ENCODE peak calls at places on chromosomes 3 and 15, in seven cellular contexts. Q is anterior cingulate cortex; V is ACHN; B is NCI-H226; G is iPS-NIHi11; D is stimulated activated CD4-positive, alpha-beta T cell treated with anti-CD3 and anti-CD28 coated beads, Interleukin-1b, Interleukin-23, amount 100 ng/mL, for 48 hours; M is stimulated activated CD8-positive, alpha-beta memory T cell treated with anti-CD3 and anti-CD28 coated beads, Interleukin-15, amount 100 ng/mL, for 24 hours. K is an unnamed sample.

GRCh38 chr3:112013784-112014143 is 15.0 kb downstream of the TAGLN3 start:
- DNase-seq in M (no peak), V (no peak), B (no peak), G (no peak), Q (no peak), D (no peak), K (no peak)

GRCh38 chr3:87673132-87673531 is 385.7 kb downstream of the CGGBP1 start:
- DNase-seq in M (no peak), D (no peak), V (no peak), G (no peak), Q (no peak), B (no peak), K (no peak)

GRCh38 chr3:71652786-71653419 is 69.4 kb upstream of the FOXP1 start:
- DNase-seq in M (no peak), D (peak; percentile 37), V (peak; percentile 44), Q (no peak), G (peak; percentile 54), B (peak; percentile 34), K (peak; percentile 57)

GRCh38 chr3:177126015-177126773 is 71.1 kb downstream of the TBL1XR1 start:
- DNase-seq in V (peak; percentile 63), D (no peak), M (no peak), B (peak; percentile 90), G (no peak), Q (no peak), K (no peak)

GRCh38 chr15:78182336-78182700 is 33.2 kb downstream of the IDH3A start:
- DNase-seq in D (no peak), G (no peak), V (no peak), M (no peak), B (no peak), Q (no peak), K (no peak)

GRCh38 chr3:13544293-13544831 is 4.6 kb upstream of the FBLN2 start:
- DNase-seq in Q (no peak), D (peak; percentile 69), M (no peak), V (no peak), G (no peak), B (peak; percentile 98), K (peak; percentile 51)

GRCh38 chr3:152076148-152076547 is 192.6 kb upstream of the MBNL1 start:
- DNase-seq in D (no peak), V (no peak), Q (no peak), M (no peak), B (no peak), G (no peak), K (no peak)

GRCh38 chr15:69797051-69797595 is 300.6 kb downstream of the TLE3 start:
- DNase-seq in Q (no peak), B (no peak), M (no peak), G (no peak), V (no peak), D (no peak), K (no peak)

GRCh38 chr3:112930771-112931170 is 44.1 kb downstream of the CD200R1 start:
- DNase-seq in G (no peak), B (peak; percentile 23), V (no peak), D (no peak), Q (no peak), M (no peak), K (no peak)

GRCh38 chr15:29774900-29775299 is 47.4 kb downstream of the TJP1 start:
- DNase-seq in Q (no peak), V (peak; percentile 75), M (no peak), B (peak; percentile 64), G (no peak), D (no peak), K (peak; percentile 12)

GRCh38 chr3:186107148-186108105 is 1.5 kb downstream of the ETV5 start:
- DNase-seq in M (no peak), Q (peak; percentile 35), B (peak; percentile 74), G (peak; percentile 73), V (peak; percentile 69), D (peak; percentile 41), K (peak; percentile 54)

GRCh38 chr15:68425428-68426060 is 6.4 kb downstream of the ITGA11 start:
- DNase-seq in Q (no peak), V (no peak), B (no peak), M (no peak), D (no peak), G (no peak), K (no peak)

GRCh38 chr15:80309769-80310384 is 57.9 kb upstream of the CTXND1 start:
- DNase-seq in G (peak; percentile 61), M (no peak), V (peak; percentile 24), Q (peak; percentile 2), D (no peak), B (no peak), K (peak; percentile 17)

K was measured in HTR-8/SVneo.